ENCODE peak calls at places on chromosomes 3 and 15, in seven cellular contexts. A, Y, D, M, C, J and H are unnamed samples. For H3K36me3, the result is how much of the 10 kb centered on the place peaks cover.

GRCh38 chr3:151445283-151446001 is 15.4 kb downstream of the IGSF10 start:
- DNase-seq in A (no peak), Y (no peak), D (no peak), M (no peak), C (peak), J (no peak), H (no peak)

GRCh38 chr3:12633108-12633507 is 30.8 kb downstream of the RAF1 start:
- DNase-seq in A (no peak), Y (no peak), D (no peak), M (no peak), C (no peak), J (no peak), H (no peak)

GRCh38 chr15:45166792-45167630 is 20.8 kb downstream of the SHF start:
- DNase-seq in A (peak), Y (peak), D (peak), M (peak), C (peak), J (peak), H (peak)

GRCh38 chr3:151203053-151203420 is at the start of gene GPR171:
- DNase-seq in A (no peak), Y (no peak), D (no peak), M (no peak), C (no peak), J (peak), H (peak)

GRCh38 chr15:36109943-36110658 is 469.3 kb upstream of the CDIN1 start:
- DNase-seq in A (no peak), Y (no peak), D (no peak), M (no peak), C (peak), J (no peak), H (no peak)

GRCh38 chr15:100338971-100339444 is 2.8 kb downstream of the ADAMTS17 start:
- DNase-seq in A (no peak), Y (peak), D (no peak), M (no peak), C (peak), J (peak), H (peak)

GRCh38 chr3:194344012-194344411 is 7.1 kb downstream of the CPN2 start:
- DNase-seq in A (no peak), Y (peak), D (peak), M (peak), C (peak), J (peak), H (peak)

GRCh38 chr3:46955801-46956259 is 20.7 kb downstream of the CCDC12 start:
- DNase-seq in A (no peak), Y (peak), D (no peak), M (no peak), C (no peak), J (no peak), H (no peak)

GRCh38 chr3:144127700-144128099 is 156.1 kb downstream of the DIPK2A start:
- DNase-seq in A (no peak), Y (no peak), D (no peak), M (no peak), C (no peak), J (no peak), H (no peak)

GRCh38 chr3:128649264-128649663 is 1.4 kb downstream of the RPN1 start:
- DNase-seq in A (no peak), Y (no peak), D (no peak), M (no peak), C (no peak), J (no peak), H (no peak)

GRCh38 chr15:89740137-89740536 is 10.9 kb downstream of the MESP1 start:
- DNase-seq in A (no peak), Y (peak), D (no peak), M (no peak), C (peak), J (peak), H (peak)

GRCh38 chr3:144112036-144112435 is 140.4 kb downstream of the DIPK2A start:
- DNase-seq in A (no peak), Y (no peak), D (no peak), M (no peak), C (peak), J (no peak), H (no peak)

GRCh38 chr15:25402342-25402741 is 36.5 kb downstream of the UBE3A start:
- DNase-seq in A (no peak), Y (no peak), D (peak), M (no peak), C (no peak), J (no peak), H (no peak)

GRCh38 chr3:82000773-82001172 is 239.3 kb upstream of the GBE1 start:
- DNase-seq in A (no peak), Y (no peak), D (no peak), M (no peak), C (peak), J (no peak), H (no peak)

GRCh38 chr15:39181901-39182300 is 399.0 kb upstream of the THBS1 start:
- DNase-seq in A (no peak), Y (no peak), D (no peak), M (no peak), C (no peak), J (no peak), H (no peak)

GRCh38 chr3:155548194-155548593 is 196.7 kb downstream of the PLCH1 start:
- DNase-seq in A (no peak), Y (no peak), D (no peak), M (no peak), C (peak), J (no peak), H (no peak)

GRCh38 chr3:62041681-62042080 is 331.7 kb downstream of the FEZF2 start:
- DNase-seq in A (no peak), Y (no peak), D (no peak), M (no peak), C (no peak), J (no peak), H (no peak)

GRCh38 chr3:102016417-102016816 is 167.1 kb downstream of the NFKBIZ start:
- DNase-seq in A (no peak), Y (no peak), D (no peak), M (no peak), C (no peak), J (no peak), H (no peak)

GRCh38 chr15:80789296-80789695 is 10.1 kb downstream of the CEMIP start:
- DNase-seq in A (no peak), Y (no peak), D (no peak), M (no peak), C (peak), J (no peak), H (no peak)

GRCh38 chr15:94324117-94324826 is 92.9 kb downstream of the MCTP2 start:
- DNase-seq in A (no peak), Y (peak), D (no peak), M (no peak), C (peak), J (peak), H (peak)

GRCh38 chr3:46921041-46921440 is 43.5 kb downstream of the PTH1R start:
- DNase-seq in A (no peak), Y (no peak), D (no peak), M (peak), C (no peak), J (no peak), H (no peak)

GRCh38 chr15:90259524-90259923 is 5.9 kb upstream of the NGRN start:
- DNase-seq in A (no peak), Y (no peak), D (no peak), M (no peak), C (no peak), J (no peak), H (no peak)

DNA sequence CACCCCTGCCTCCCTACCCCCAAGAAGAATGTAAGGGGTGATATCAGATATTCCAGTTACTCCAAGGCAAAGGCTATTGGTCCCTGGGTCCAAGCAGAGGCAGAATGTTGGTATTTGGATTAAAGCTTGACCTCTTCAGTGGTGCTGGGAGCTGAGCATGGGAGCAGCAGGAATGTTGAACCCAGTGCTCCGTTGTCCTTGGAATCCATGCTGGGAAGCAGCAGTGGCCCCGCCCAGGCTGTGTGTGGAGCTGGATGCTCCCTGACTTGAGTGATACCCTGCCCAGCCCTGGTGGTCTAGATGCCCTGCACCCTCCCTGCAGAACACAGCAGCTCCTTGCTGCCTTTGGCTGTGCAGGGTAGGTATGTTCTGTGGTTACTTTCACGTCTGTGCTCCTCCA is 34.9 kb downstream of the UMPS start:
- DNase-seq in A (no peak), Y (no peak), D (no peak), M (no peak), C (no peak), J (no peak), H (no peak)
- H3K36me3 ChIP-seq in A (under half), Y (under half), D (half or more), M (under half), C (under half), J (under half), H (under half)

GRCh38 chr3:181739628-181740027 is 27.9 kb downstream of the SOX2 start:
- DNase-seq in A (no peak), Y (no peak), D (no peak), M (no peak), C (no peak), J (no peak), H (no peak)
- H3K27ac ChIP-seq in A (no peak), Y (no peak), D (no peak), M (no peak), C (no peak), J (no peak), H (no peak)

GRCh38 chr15:42233107-42233506 is 25.0 kb upstream of the VPS39 start:
- DNase-seq in A (no peak), Y (no peak), D (no peak), M (no peak), C (no peak), J (no peak), H (no peak)
- H3K36me3 ChIP-seq in A (under half), Y (half or more), D (half or more), M (under half), C (under half), J (under half), H (half or more)

GRCh38 chr15:40229956-40230355 is 8.9 kb upstream of the PAK6 start:
- DNase-seq in A (no peak), Y (no peak), D (no peak), M (no peak), C (no peak), J (no peak), H (no peak)
- H3K27ac ChIP-seq in A (no peak), Y (no peak), D (no peak), M (no peak), C (no peak), J (no peak), H (no peak)

DNA sequence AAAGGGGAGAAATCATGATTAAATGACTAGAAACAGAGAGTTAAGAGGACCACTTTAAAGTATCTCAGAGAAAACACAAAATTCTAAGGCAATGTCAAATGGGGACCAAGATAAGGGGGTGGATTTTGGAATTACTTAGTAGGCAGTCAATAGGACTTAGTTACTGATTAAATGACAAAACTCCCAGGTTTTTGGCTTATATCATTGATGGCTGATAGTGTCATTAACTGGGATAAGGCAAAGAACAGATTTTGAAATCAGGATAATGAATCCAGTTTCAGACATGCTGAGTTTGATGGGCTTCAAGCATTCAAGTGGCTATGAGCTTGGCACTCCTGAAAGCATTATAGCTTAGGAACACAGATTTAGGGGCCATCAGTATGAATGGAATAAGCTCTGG is 53.9 kb downstream of the TOP2B start:
- DNase-seq in A (no peak), Y (no peak), D (no peak), M (no peak), C (no peak), J (no peak), H (no peak)
- H3K36me3 ChIP-seq in A (under half), Y (half or more), D (half or more), M (under half), C (under half), J (under half), H (half or more)

GRCh38 chr15:83014205-83014653 is 2.8 kb upstream of the C15orf40 start:
- DNase-seq in A (no peak), Y (no peak), D (no peak), M (no peak), C (no peak), J (no peak), H (peak)
- H3K27ac ChIP-seq in A (no peak), Y (no peak), D (no peak), M (no peak), C (no peak), J (no peak), H (no peak)